ENCODE peak calls at places on chromosome 13, in eight cellular contexts. One of them, this sample, is unnamed.

GRCh38 chr13:80312012-80312704 is 28.8 kb downstream of the SPRY2 start:
- ATAC-seq in psoas muscle: no peak
- ATAC-seq in IMR-90: no peak
- ATAC-seq in A549: no peak
- ATAC-seq in heart left ventricle: no peak
- ATAC-seq in left lung: no peak
- ATAC-seq in pancreas: no peak
- ATAC-seq in CD4-positive, alpha-beta T cell: no peak
- ATAC-seq in this sample: no peak

GRCh38 chr13:80716610-80717081 is 375.7 kb upstream of the SPRY2 start:
- ATAC-seq in left lung: peak; percentile 36
- ATAC-seq in pancreas: no peak
- ATAC-seq in heart left ventricle: peak; percentile 95
- ATAC-seq in IMR-90: no peak
- ATAC-seq in A549: no peak
- ATAC-seq in CD4-positive, alpha-beta T cell: no peak
- ATAC-seq in psoas muscle: no peak
- ATAC-seq in this sample: no peak

GRCh38 chr13:82947121-82948077 is 934.9 kb downstream of the SLITRK1 start:
- ATAC-seq in psoas muscle: no peak
- ATAC-seq in CD4-positive, alpha-beta T cell: no peak
- ATAC-seq in A549: peak; percentile 67
- ATAC-seq in left lung: no peak
- ATAC-seq in IMR-90: no peak
- ATAC-seq in pancreas: no peak
- ATAC-seq in heart left ventricle: no peak
- ATAC-seq in this sample: no peak

GRCh38 chr13:41107584-41108014 is 25.0 kb downstream of the KBTBD6 start:
- ATAC-seq in heart left ventricle: no peak
- ATAC-seq in CD4-positive, alpha-beta T cell: no peak
- ATAC-seq in pancreas: no peak
- ATAC-seq in left lung: no peak
- ATAC-seq in psoas muscle: no peak
- ATAC-seq in IMR-90: no peak
- ATAC-seq in A549: peak; percentile 46
- ATAC-seq in this sample: peak; percentile 13

GRCh38 chr13:80707000-80707983 is 366.4 kb upstream of the SPRY2 start:
- ATAC-seq in heart left ventricle: no peak
- ATAC-seq in CD4-positive, alpha-beta T cell: no peak
- ATAC-seq in A549: no peak
- ATAC-seq in pancreas: no peak
- ATAC-seq in IMR-90: no peak
- ATAC-seq in psoas muscle: no peak
- ATAC-seq in left lung: no peak
- ATAC-seq in this sample: no peak

GRCh38 chr13:30898721-30899188 is 7.3 kb upstream of the MEDAG start:
- ATAC-seq in IMR-90: peak; percentile 84
- ATAC-seq in A549: no peak
- ATAC-seq in psoas muscle: no peak
- ATAC-seq in CD4-positive, alpha-beta T cell: no peak
- ATAC-seq in left lung: peak; percentile 79
- ATAC-seq in heart left ventricle: peak; percentile 47
- ATAC-seq in pancreas: peak; percentile 61
- ATAC-seq in this sample: peak; percentile 80

GRCh38 chr13:73522937-73523336 is 464.1 kb downstream of the KLF5 start:
- ATAC-seq in IMR-90: no peak
- ATAC-seq in CD4-positive, alpha-beta T cell: no peak
- ATAC-seq in left lung: no peak
- ATAC-seq in pancreas: no peak
- ATAC-seq in heart left ventricle: no peak
- ATAC-seq in psoas muscle: no peak
- ATAC-seq in A549: no peak
- ATAC-seq in this sample: no peak

GRCh38 chr13:41032646-41033396 is 13.7 kb upstream of the ELF1 start:
- ATAC-seq in pancreas: no peak
- ATAC-seq in psoas muscle: no peak
- ATAC-seq in heart left ventricle: no peak
- ATAC-seq in IMR-90: no peak
- ATAC-seq in A549: no peak
- ATAC-seq in left lung: peak; percentile 54
- ATAC-seq in CD4-positive, alpha-beta T cell: no peak
- ATAC-seq in this sample: no peak

GRCh38 chr13:46179576-46180368 is 2.2 kb downstream of the LCP1 start:
- ATAC-seq in pancreas: peak; percentile 36
- ATAC-seq in A549: no peak
- ATAC-seq in IMR-90: no peak
- ATAC-seq in psoas muscle: no peak
- ATAC-seq in heart left ventricle: no peak
- ATAC-seq in CD4-positive, alpha-beta T cell: peak; percentile 18
- ATAC-seq in left lung: peak; percentile 15
- ATAC-seq in this sample: no peak

GRCh38 chr13:80840313-80840976 is 499.5 kb upstream of the SPRY2 start:
- ATAC-seq in IMR-90: no peak
- ATAC-seq in CD4-positive, alpha-beta T cell: no peak
- ATAC-seq in heart left ventricle: peak; percentile 44
- ATAC-seq in psoas muscle: peak; percentile 46
- ATAC-seq in A549: no peak
- ATAC-seq in left lung: no peak
- ATAC-seq in pancreas: no peak
- ATAC-seq in this sample: peak; percentile 82

GRCh38 chr13:75704194-75704941 is 68.2 kb downstream of the LMO7 start:
- ATAC-seq in psoas muscle: peak; percentile 74
- ATAC-seq in left lung: peak; percentile 70
- ATAC-seq in A549: no peak
- ATAC-seq in IMR-90: peak; percentile 60
- ATAC-seq in heart left ventricle: no peak
- ATAC-seq in CD4-positive, alpha-beta T cell: no peak
- ATAC-seq in pancreas: peak; percentile 84
- ATAC-seq in this sample: no peak

GRCh38 chr13:50527612-50528509 is 315.6 kb downstream of the DLEU7 start:
- ATAC-seq in IMR-90: no peak
- ATAC-seq in A549: no peak
- ATAC-seq in psoas muscle: peak; percentile 68
- ATAC-seq in left lung: no peak
- ATAC-seq in heart left ventricle: no peak
- ATAC-seq in CD4-positive, alpha-beta T cell: no peak
- ATAC-seq in pancreas: no peak
- ATAC-seq in this sample: no peak

GRCh38 chr13:87941244-87941643 is 270.1 kb downstream of the SLITRK5 start:
- ATAC-seq in psoas muscle: no peak
- ATAC-seq in CD4-positive, alpha-beta T cell: no peak
- ATAC-seq in heart left ventricle: no peak
- ATAC-seq in IMR-90: no peak
- ATAC-seq in A549: no peak
- ATAC-seq in left lung: no peak
- ATAC-seq in pancreas: no peak
- ATAC-seq in this sample: no peak

GRCh38 chr13:26436914-26437313 is 120.6 kb upstream of the WASF3 start:
- ATAC-seq in CD4-positive, alpha-beta T cell: no peak
- ATAC-seq in left lung: no peak
- ATAC-seq in heart left ventricle: no peak
- ATAC-seq in A549: no peak
- ATAC-seq in pancreas: no peak
- ATAC-seq in IMR-90: no peak
- ATAC-seq in psoas muscle: no peak
- ATAC-seq in this sample: no peak

GRCh38 chr13:21675095-21676007 is 4.5 kb downstream of the FGF9 start:
- ATAC-seq in heart left ventricle: peak; percentile 41
- ATAC-seq in A549: no peak
- ATAC-seq in IMR-90: no peak
- ATAC-seq in CD4-positive, alpha-beta T cell: peak; percentile 11
- ATAC-seq in pancreas: peak; percentile 50
- ATAC-seq in psoas muscle: peak; percentile 41
- ATAC-seq in left lung: peak; percentile 28
- ATAC-seq in this sample: no peak

GRCh38 chr13:33642374-33643065 is 175.4 kb upstream of the RFC3 start:
- ATAC-seq in IMR-90: peak; percentile 65
- ATAC-seq in left lung: peak; percentile 76
- ATAC-seq in psoas muscle: peak; percentile 68
- ATAC-seq in CD4-positive, alpha-beta T cell: no peak
- ATAC-seq in A549: peak; percentile 96
- ATAC-seq in heart left ventricle: peak; percentile 68
- ATAC-seq in pancreas: peak; percentile 84
- ATAC-seq in this sample: peak; percentile 76

GRCh38 chr13:101841687-101842086 is 389.2 kb downstream of the ITGBL1 start:
- ATAC-seq in psoas muscle: no peak
- ATAC-seq in A549: no peak
- ATAC-seq in CD4-positive, alpha-beta T cell: no peak
- ATAC-seq in left lung: no peak
- ATAC-seq in pancreas: no peak
- ATAC-seq in heart left ventricle: no peak
- ATAC-seq in IMR-90: no peak
- ATAC-seq in this sample: no peak

GRCh38 chr13:80132741-80133601 is 208.0 kb downstream of the SPRY2 start:
- ATAC-seq in psoas muscle: peak; percentile 81
- ATAC-seq in heart left ventricle: peak; percentile 96
- ATAC-seq in A549: peak; percentile 94
- ATAC-seq in CD4-positive, alpha-beta T cell: no peak
- ATAC-seq in IMR-90: peak; percentile 88
- ATAC-seq in left lung: peak; percentile 88
- ATAC-seq in pancreas: peak; percentile 88
- ATAC-seq in this sample: peak; percentile 73

GRCh38 chr13:49340161-49340560 is 92.4 kb downstream of the CDADC1 start:
- ATAC-seq in psoas muscle: no peak
- ATAC-seq in IMR-90: no peak
- ATAC-seq in A549: no peak
- ATAC-seq in pancreas: no peak
- ATAC-seq in CD4-positive, alpha-beta T cell: no peak
- ATAC-seq in heart left ventricle: no peak
- ATAC-seq in left lung: no peak
- ATAC-seq in this sample: no peak

GRCh38 chr13:52399708-52400107 is 6.3 kb downstream of the THSD1 start:
- ATAC-seq in pancreas: no peak
- ATAC-seq in left lung: peak; percentile 16
- ATAC-seq in A549: peak; percentile 75
- ATAC-seq in psoas muscle: no peak
- ATAC-seq in heart left ventricle: no peak
- ATAC-seq in IMR-90: peak; percentile 73
- ATAC-seq in CD4-positive, alpha-beta T cell: no peak
- ATAC-seq in this sample: no peak

GRCh38 chr13:45321230-45321629 is 19.8 kb downstream of the TPT1 start:
- ATAC-seq in heart left ventricle: no peak
- ATAC-seq in A549: no peak
- ATAC-seq in left lung: peak; percentile 56
- ATAC-seq in psoas muscle: peak; percentile 24
- ATAC-seq in pancreas: no peak
- ATAC-seq in CD4-positive, alpha-beta T cell: no peak
- ATAC-seq in IMR-90: no peak
- ATAC-seq in this sample: peak; percentile 35

DNA sequence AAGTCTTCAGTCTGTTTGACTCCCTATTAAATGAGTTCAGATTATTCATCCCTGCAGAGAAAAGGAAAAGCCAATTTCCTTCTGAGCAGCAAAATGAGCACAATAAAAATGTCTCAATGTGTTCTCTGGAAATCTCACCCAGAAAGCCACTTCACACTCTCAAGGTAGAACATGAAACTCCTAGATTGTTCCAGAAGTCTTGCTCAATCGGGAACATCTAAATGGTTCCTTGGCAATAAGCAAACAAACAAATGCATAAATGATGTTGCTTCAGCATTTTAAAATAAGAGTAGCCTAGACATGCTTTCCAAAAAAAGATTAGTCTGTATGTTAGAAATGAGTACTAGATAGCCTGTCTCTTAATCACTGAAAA is 59.7 kb upstream of the TNFRSF19 start:
- ATAC-seq in left lung: peak; percentile 61
- ATAC-seq in pancreas: peak; percentile 24
- ATAC-seq in heart left ventricle: no peak
- ATAC-seq in CD4-positive, alpha-beta T cell: no peak
- ATAC-seq in IMR-90: no peak
- ATAC-seq in A549: no peak
- ATAC-seq in psoas muscle: peak; percentile 36
- ATAC-seq in this sample: no peak
- TF ChIP-seq CTCF in left lung: no peak
- TF ChIP-seq CTCF in pancreas: no peak
- TF ChIP-seq CTCF in heart left ventricle: no peak
- TF ChIP-seq CTCF in CD4-positive, alpha-beta T cell: no peak
- TF ChIP-seq CTCF in IMR-90: no peak
- TF ChIP-seq CTCF in A549: no peak
- TF ChIP-seq CTCF in psoas muscle: no peak
- TF ChIP-seq CTCF in this sample: no peak

GRCh38 chr13:19179916-19180315 is 1.7 kb downstream of the TUBA3C start:
- ATAC-seq in psoas muscle: no peak
- ATAC-seq in CD4-positive, alpha-beta T cell: no peak
- ATAC-seq in pancreas: no peak
- ATAC-seq in left lung: no peak
- ATAC-seq in heart left ventricle: no peak
- ATAC-seq in IMR-90: no peak
- ATAC-seq in A549: no peak
- ATAC-seq in this sample: no peak
- H3K9me3 ChIP-seq in psoas muscle: no peaks in the 10 kb centered on the region
- H3K9me3 ChIP-seq in CD4-positive, alpha-beta T cell: no peaks in the 10 kb centered on the region
- H3K9me3 ChIP-seq in pancreas: no peaks in the 10 kb centered on the region
- H3K9me3 ChIP-seq in left lung: no peaks in the 10 kb centered on the region
- H3K9me3 ChIP-seq in heart left ventricle: no peaks in the 10 kb centered on the region
- H3K9me3 ChIP-seq in IMR-90: peaks cover 45% of the 10 kb centered on the region
- H3K9me3 ChIP-seq in A549: no peaks in the 10 kb centered on the region
- H3K9me3 ChIP-seq in this sample: no peaks in the 10 kb centered on the region

GRCh38 chr13:27797228-27797624 is 4.9 kb downstream of the GSX1 start:
- ATAC-seq in heart left ventricle: no peak
- ATAC-seq in psoas muscle: no peak
- ATAC-seq in left lung: no peak
- ATAC-seq in pancreas: peak; percentile 14
- ATAC-seq in CD4-positive, alpha-beta T cell: no peak
- ATAC-seq in A549: peak; percentile 79
- ATAC-seq in IMR-90: peak; percentile 50
- ATAC-seq in this sample: no peak
- TF ChIP-seq CTCF in heart left ventricle: no peak
- TF ChIP-seq CTCF in psoas muscle: no peak
- TF ChIP-seq CTCF in left lung: no peak
- TF ChIP-seq CTCF in pancreas: no peak
- TF ChIP-seq CTCF in CD4-positive, alpha-beta T cell: no peak
- TF ChIP-seq CTCF in A549: no peak
- TF ChIP-seq CTCF in IMR-90: peak; percentile 23
- TF ChIP-seq CTCF in this sample: no peak

DNA sequence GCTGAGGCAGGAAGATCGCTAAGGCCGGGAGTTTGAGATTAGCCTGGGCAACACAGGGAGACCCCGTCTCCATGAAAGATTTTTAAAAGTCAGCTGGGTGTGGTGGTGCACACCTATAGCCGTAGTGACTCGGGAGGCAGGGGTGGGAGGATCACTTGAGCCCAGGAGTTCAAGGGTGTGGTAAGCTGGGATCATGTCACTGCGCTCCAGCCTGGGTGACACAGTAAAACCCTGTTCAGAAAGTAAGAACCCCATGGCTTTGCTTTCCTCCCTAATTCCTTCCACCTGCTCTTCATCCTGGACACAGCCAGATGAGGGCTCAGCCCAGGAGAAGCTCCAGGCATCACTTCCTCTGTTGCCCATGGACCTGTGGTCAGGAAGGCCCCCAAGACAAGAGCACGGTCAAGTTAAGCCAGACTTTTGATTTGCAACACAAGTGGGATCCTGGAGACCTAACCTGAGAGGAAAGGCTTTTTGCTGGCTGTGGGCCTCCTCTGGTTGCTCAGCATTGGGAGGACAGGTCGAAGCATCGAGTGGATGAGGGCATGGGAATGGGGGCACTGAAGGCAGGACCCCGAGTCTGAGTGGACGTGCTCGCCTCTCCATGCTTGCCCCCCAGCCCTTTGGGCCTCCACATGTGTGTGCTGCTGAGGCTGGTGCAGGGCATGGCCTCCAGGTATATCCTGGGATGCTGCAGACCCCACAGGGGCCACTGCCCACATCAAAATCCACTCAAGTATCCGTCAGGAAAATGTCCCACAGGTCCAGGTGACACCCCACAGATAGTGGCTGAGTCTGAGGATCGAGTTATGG is 25.4 kb downstream of the TUBA3C start:
- ATAC-seq in heart left ventricle: no peak
- ATAC-seq in CD4-positive, alpha-beta T cell: no peak
- ATAC-seq in A549: no peak
- ATAC-seq in IMR-90: no peak
- ATAC-seq in pancreas: no peak
- ATAC-seq in psoas muscle: no peak
- ATAC-seq in left lung: no peak
- ATAC-seq in this sample: no peak
- H3K9me3 ChIP-seq in heart left ventricle: no peaks in the 10 kb centered on the region
- H3K9me3 ChIP-seq in CD4-positive, alpha-beta T cell: no peaks in the 10 kb centered on the region
- H3K9me3 ChIP-seq in A549: no peaks in the 10 kb centered on the region
- H3K9me3 ChIP-seq in IMR-90: peaks cover 73% of the 10 kb centered on the region
- H3K9me3 ChIP-seq in pancreas: no peaks in the 10 kb centered on the region
- H3K9me3 ChIP-seq in psoas muscle: no peaks in the 10 kb centered on the region
- H3K9me3 ChIP-seq in left lung: no peaks in the 10 kb centered on the region
- H3K9me3 ChIP-seq in this sample: no peaks in the 10 kb centered on the region

This sample was measured in gastroesophageal sphincter.